ENCODE peak calls at places on chromosomes 7 and 10, in ten cellular contexts. S, J, N, U, M, O, E, Z, A and H are unnamed samples.

GRCh38 chr10:48463318-48464003 is 141.4 kb downstream of the ARHGAP22 start:
- DNase-seq in S (no peak), J (no peak), N (peak; percentile 49), U (no peak), M (no peak), O (no peak), E (no peak), Z (no peak), A (peak; percentile 86), H (no peak)

GRCh38 chr7:103031781-103032180 is 42.8 kb downstream of the FBXL13 start:
- DNase-seq in S (no peak), J (no peak), N (no peak), U (no peak), M (no peak), O (no peak), E (no peak), Z (no peak), A (no peak), H (no peak)

GRCh38 chr7:1676550-1677071 is 6.5 kb downstream of the ELFN1 start:
- DNase-seq in S (no peak), J (no peak), N (no peak), U (peak; percentile 41), M (no peak), O (no peak), E (no peak), Z (no peak), A (no peak), H (peak; percentile 10)

GRCh38 chr7:130270947-130271790 is 4.5 kb downstream of the CPA2 start:
- DNase-seq in S (no peak), J (no peak), N (no peak), U (no peak), M (no peak), O (no peak), E (no peak), Z (no peak), A (no peak), H (no peak)

GRCh38 chr7:50339990-50340500 is 35.5 kb downstream of the IKZF1 start:
- DNase-seq in S (no peak), J (no peak), N (no peak), U (no peak), M (no peak), O (no peak), E (no peak), Z (no peak), A (no peak), H (no peak)

GRCh38 chr10:6101181-6101580 is 12.3 kb downstream of the RBM17 start:
- DNase-seq in S (no peak), J (no peak), N (no peak), U (no peak), M (no peak), O (no peak), E (no peak), Z (no peak), A (no peak), H (peak; percentile 66)

GRCh38 chr7:72751378-72751777 is 76.6 kb downstream of the TYW1B start:
- DNase-seq in S (no peak), J (no peak), N (no peak), U (no peak), M (no peak), O (no peak), E (no peak), Z (no peak), A (no peak), H (no peak)

GRCh38 chr7:69263550-69263949 is 334.7 kb upstream of the AUTS2 start:
- DNase-seq in S (no peak), J (no peak), N (no peak), U (no peak), M (no peak), O (no peak), E (no peak), Z (no peak), A (no peak), H (no peak)

GRCh38 chr10:124865676-124866075 is 64.1 kb downstream of the ABRAXAS2 start:
- DNase-seq in S (no peak), J (no peak), N (no peak), U (no peak), M (no peak), O (no peak), E (no peak), Z (no peak), A (no peak), H (no peak)

GRCh38 chr10:124523301-124523871 is 61.8 kb downstream of the LHPP start:
- DNase-seq in S (no peak), J (no peak), N (peak; percentile 19), U (peak; percentile 71), M (peak; percentile 28), O (no peak), E (no peak), Z (no peak), A (no peak), H (no peak)

GRCh38 chr10:63465293-63466167 is at the start of gene JMJD1C:
- DNase-seq in S (peak; percentile 31), J (peak; percentile 42), N (peak; percentile 94), U (peak; percentile 88), M (peak; percentile 94), O (peak; percentile 83), E (peak; percentile 73), Z (peak; percentile 91), A (peak; percentile 82), H (peak; percentile 83)

GRCh38 chr7:1569016-1569415 is 816 bp downstream of the PSMG3 start:
- DNase-seq in S (no peak), J (no peak), N (peak; percentile 21), U (no peak), M (peak; percentile 27), O (no peak), E (no peak), Z (no peak), A (no peak), H (no peak)

GRCh38 chr10:88582806-88583583 is at the start of gene RNLS:
- DNase-seq in S (peak; percentile 42), J (no peak), N (peak; percentile 64), U (peak; percentile 87), M (peak; percentile 77), O (peak; percentile 78), E (peak; percentile 66), Z (peak; percentile 87), A (peak; percentile 81), H (peak; percentile 71)

GRCh38 chr7:134378562-134378961 is 61.8 kb upstream of the SLC35B4 start:
- DNase-seq in S (no peak), J (no peak), N (no peak), U (no peak), M (no peak), O (no peak), E (no peak), Z (no peak), A (peak; percentile 16), H (no peak)
- TF ChIP-seq CTCF in S (no peak), J (no peak), N (no peak), U (no peak), M (no peak), O (no peak), E (no peak), Z (no peak), A (no peak), H (no peak)

GRCh38 chr10:129958118-129958685 is 5.9 kb downstream of the EBF3 start:
- DNase-seq in S (no peak), J (no peak), N (peak; percentile 74), U (peak; percentile 54), M (peak; percentile 75), O (no peak), E (no peak), Z (no peak), A (no peak), H (no peak)
- TF ChIP-seq CTCF in S (no peak), J (peak; percentile 15), N (peak; percentile 64), U (no peak), M (peak; percentile 42), O (no peak), E (no peak), Z (no peak), A (no peak), H (no peak)

GRCh38 chr10:44465430-44466115 is 80.7 kb upstream of the CXCL12 start:
- DNase-seq in S (no peak), J (no peak), N (no peak), U (no peak), M (no peak), O (no peak), E (no peak), Z (no peak), A (no peak), H (no peak)

GRCh38 chr10:44466236-44466635 is 81.3 kb upstream of the CXCL12 start:
- DNase-seq in S (no peak), J (no peak), N (peak; percentile 43), U (no peak), M (peak; percentile 14), O (no peak), E (no peak), Z (no peak), A (no peak), H (no peak)

GRCh38 chr10:44463511-44464121 is 78.7 kb upstream of the CXCL12 start:
- DNase-seq in S (no peak), J (no peak), N (peak; percentile 38), U (no peak), M (no peak), O (no peak), E (no peak), Z (no peak), A (no peak), H (no peak)

GRCh38 chr10:44462338-44462914 is 77.5 kb upstream of the CXCL12 start:
- DNase-seq in S (no peak), J (no peak), N (no peak), U (no peak), M (no peak), O (no peak), E (no peak), Z (no peak), A (no peak), H (no peak)

DNA sequence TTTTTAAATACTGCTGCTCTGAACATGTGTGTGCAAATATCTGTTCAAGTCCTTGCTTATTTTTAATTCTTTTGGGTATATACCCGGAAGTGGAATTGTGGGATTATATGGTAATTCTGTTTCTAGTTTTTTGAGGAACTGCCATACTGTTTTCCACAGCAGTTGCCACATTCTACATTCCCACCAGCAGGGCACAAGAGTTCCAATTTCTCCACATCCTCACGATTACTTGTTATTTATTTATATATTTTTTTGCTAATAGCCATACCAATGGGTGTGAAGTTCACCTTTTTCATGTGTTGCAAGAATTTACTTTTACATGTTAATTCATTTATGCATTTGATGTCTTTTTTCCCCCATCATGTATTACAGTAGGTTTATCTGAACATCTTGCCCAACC is 79.6 kb upstream of the CXCL12 start:
- DNase-seq in S (no peak), J (no peak), N (no peak), U (no peak), M (no peak), O (no peak), E (no peak), Z (no peak), A (no peak), H (no peak)
- TF ChIP-seq CTCF in S (no peak), J (peak; percentile 19), N (peak; percentile 17), U (no peak), M (peak; percentile 9), O (no peak), E (no peak), Z (no peak), A (no peak), H (no peak)

DNA sequence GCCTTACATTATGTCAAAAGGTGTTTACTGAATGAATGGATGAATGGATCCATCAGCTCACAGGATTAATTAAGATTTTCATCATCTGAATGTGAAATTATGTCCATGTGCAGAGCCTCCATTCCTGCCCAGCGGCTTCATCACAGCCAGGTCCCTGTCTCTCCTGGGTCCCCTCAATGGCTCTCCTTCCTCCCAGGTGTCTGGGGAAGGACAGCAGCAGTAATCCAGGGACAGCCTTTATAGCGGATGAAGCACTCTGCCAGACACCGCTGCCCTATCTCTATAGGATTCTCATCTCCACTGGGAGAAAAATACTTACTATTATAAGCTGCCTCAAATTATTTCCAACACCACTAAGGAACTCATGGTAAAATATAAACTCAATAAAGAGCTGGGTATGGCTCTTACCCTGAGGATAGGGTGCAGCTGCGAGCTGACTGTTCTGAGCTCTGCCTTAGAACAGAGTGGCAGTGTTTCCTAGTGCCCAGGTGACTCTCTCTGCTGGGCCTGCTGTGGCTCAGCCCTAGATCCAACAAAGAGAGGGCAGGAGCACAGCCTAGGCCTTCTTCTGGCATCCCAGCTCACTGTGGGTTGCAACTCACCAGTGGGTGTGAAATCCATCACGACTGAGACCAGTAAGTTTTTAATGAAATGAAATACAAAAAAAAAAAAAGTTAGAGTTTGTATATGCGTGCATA is 38.3 kb downstream of the GPRIN2 start:
- DNase-seq in S (no peak), J (no peak), N (no peak), U (no peak), M (no peak), O (no peak), E (no peak), Z (peak; percentile 49), A (peak; percentile 10), H (no peak)
- TF ChIP-seq CTCF in S (no peak), J (no peak), N (no peak), U (no peak), M (no peak), O (no peak), E (no peak), Z (no peak), A (no peak), H (no peak)